ENCODE peak calls at places on chromosome 16, in six cellular contexts. One of them, this sample, is unnamed.

GRCh38 chr16:79573881-79574280 is 26.7 kb downstream of the MAF start:
- DNase-seq in fibroblast of lung: no peak
- DNase-seq in cardiac muscle cell: no peak
- DNase-seq in endothelial cell of umbilical vein: no peak
- DNase-seq in neural progenitor cell: no peak
- DNase-seq in dorsolateral prefrontal cortex: no peak
- DNase-seq in this sample: no peak

GRCh38 chr16:46859719-46860152 is 24.4 kb upstream of the GPT2 start:
- DNase-seq in neural progenitor cell: no peak
- DNase-seq in dorsolateral prefrontal cortex: no peak
- DNase-seq in cardiac muscle cell: peak
- DNase-seq in fibroblast of lung: peak
- DNase-seq in endothelial cell of umbilical vein: peak
- DNase-seq in this sample: peak

GRCh38 chr16:56944954-56945839 is 13.3 kb downstream of the HERPUD1 start:
- DNase-seq in neural progenitor cell: no peak
- DNase-seq in endothelial cell of umbilical vein: no peak
- DNase-seq in fibroblast of lung: peak
- DNase-seq in dorsolateral prefrontal cortex: no peak
- DNase-seq in cardiac muscle cell: no peak
- DNase-seq in this sample: no peak

GRCh38 chr16:65878347-65878746 is 488.1 kb upstream of the CDH5 start:
- DNase-seq in neural progenitor cell: no peak
- DNase-seq in endothelial cell of umbilical vein: no peak
- DNase-seq in fibroblast of lung: no peak
- DNase-seq in dorsolateral prefrontal cortex: no peak
- DNase-seq in cardiac muscle cell: no peak
- DNase-seq in this sample: no peak

GRCh38 chr16:28839004-28839639 is 7.0 kb downstream of the TUFM start:
- DNase-seq in dorsolateral prefrontal cortex: no peak
- DNase-seq in neural progenitor cell: no peak
- DNase-seq in endothelial cell of umbilical vein: no peak
- DNase-seq in fibroblast of lung: no peak
- DNase-seq in cardiac muscle cell: peak
- DNase-seq in this sample: no peak

GRCh38 chr16:85265789-85266188 is 153.5 kb upstream of the CIBAR2 start:
- DNase-seq in cardiac muscle cell: no peak
- DNase-seq in neural progenitor cell: no peak
- DNase-seq in endothelial cell of umbilical vein: no peak
- DNase-seq in fibroblast of lung: no peak
- DNase-seq in dorsolateral prefrontal cortex: no peak
- DNase-seq in this sample: no peak

GRCh38 chr16:19883296-19883951 is 1.2 kb downstream of the GPRC5B start:
- DNase-seq in endothelial cell of umbilical vein: peak
- DNase-seq in neural progenitor cell: peak
- DNase-seq in cardiac muscle cell: peak
- DNase-seq in fibroblast of lung: peak
- DNase-seq in dorsolateral prefrontal cortex: peak
- DNase-seq in this sample: peak

GRCh38 chr16:78930561-78930960 is 670.0 kb downstream of the MAF start:
- DNase-seq in dorsolateral prefrontal cortex: no peak
- DNase-seq in cardiac muscle cell: no peak
- DNase-seq in fibroblast of lung: no peak
- DNase-seq in neural progenitor cell: no peak
- DNase-seq in endothelial cell of umbilical vein: no peak
- DNase-seq in this sample: no peak

GRCh38 chr16:11254913-11255736 is 879 bp downstream of the SOCS1 start:
- DNase-seq in dorsolateral prefrontal cortex: peak
- DNase-seq in endothelial cell of umbilical vein: peak
- DNase-seq in neural progenitor cell: peak
- DNase-seq in cardiac muscle cell: peak
- DNase-seq in fibroblast of lung: peak
- DNase-seq in this sample: no peak

GRCh38 chr16:24988593-24989338 is 26.4 kb downstream of the ARHGAP17 start:
- DNase-seq in cardiac muscle cell: peak
- DNase-seq in fibroblast of lung: peak
- DNase-seq in neural progenitor cell: no peak
- DNase-seq in endothelial cell of umbilical vein: peak
- DNase-seq in dorsolateral prefrontal cortex: peak
- DNase-seq in this sample: peak

GRCh38 chr16:57634171-57634570 is 5.7 kb downstream of the ADGRG1 start:
- DNase-seq in fibroblast of lung: no peak
- DNase-seq in endothelial cell of umbilical vein: no peak
- DNase-seq in neural progenitor cell: no peak
- DNase-seq in dorsolateral prefrontal cortex: no peak
- DNase-seq in cardiac muscle cell: no peak
- DNase-seq in this sample: no peak

GRCh38 chr16:88448461-88449266 is 4.4 kb upstream of the ZFPM1 start:
- DNase-seq in neural progenitor cell: no peak
- DNase-seq in dorsolateral prefrontal cortex: no peak
- DNase-seq in endothelial cell of umbilical vein: no peak
- DNase-seq in fibroblast of lung: no peak
- DNase-seq in cardiac muscle cell: no peak
- DNase-seq in this sample: no peak

GRCh38 chr16:87190288-87191240 is 126.6 kb downstream of the C16orf95 start:
- DNase-seq in fibroblast of lung: peak
- DNase-seq in endothelial cell of umbilical vein: no peak
- DNase-seq in dorsolateral prefrontal cortex: no peak
- DNase-seq in cardiac muscle cell: no peak
- DNase-seq in neural progenitor cell: no peak
- DNase-seq in this sample: no peak

GRCh38 chr16:57645691-57646387 is 17.4 kb downstream of the ADGRG1 start:
- DNase-seq in fibroblast of lung: peak
- DNase-seq in neural progenitor cell: no peak
- DNase-seq in cardiac muscle cell: peak
- DNase-seq in endothelial cell of umbilical vein: peak
- DNase-seq in dorsolateral prefrontal cortex: no peak
- DNase-seq in this sample: peak

GRCh38 chr16:50299508-50300105 is 33.3 kb downstream of the ADCY7 start:
- DNase-seq in dorsolateral prefrontal cortex: no peak
- DNase-seq in fibroblast of lung: no peak
- DNase-seq in endothelial cell of umbilical vein: no peak
- DNase-seq in neural progenitor cell: no peak
- DNase-seq in cardiac muscle cell: no peak
- DNase-seq in this sample: no peak

GRCh38 chr16:54867302-54867832 is 63.3 kb upstream of the IRX5 start:
- DNase-seq in fibroblast of lung: no peak
- DNase-seq in dorsolateral prefrontal cortex: no peak
- DNase-seq in endothelial cell of umbilical vein: no peak
- DNase-seq in neural progenitor cell: no peak
- DNase-seq in cardiac muscle cell: no peak
- DNase-seq in this sample: no peak

GRCh38 chr16:88007321-88007731 is 56.1 kb downstream of the BANP start:
- DNase-seq in dorsolateral prefrontal cortex: no peak
- DNase-seq in neural progenitor cell: no peak
- DNase-seq in cardiac muscle cell: no peak
- DNase-seq in fibroblast of lung: no peak
- DNase-seq in endothelial cell of umbilical vein: peak
- DNase-seq in this sample: no peak

GRCh38 chr16:85123891-85124635 is 11.8 kb upstream of the CIBAR2 start:
- DNase-seq in endothelial cell of umbilical vein: peak
- DNase-seq in neural progenitor cell: peak
- DNase-seq in cardiac muscle cell: peak
- DNase-seq in fibroblast of lung: peak
- DNase-seq in dorsolateral prefrontal cortex: peak
- DNase-seq in this sample: peak

GRCh38 chr16:55495616-55496289 is 13.1 kb upstream of the LPCAT2 start:
- DNase-seq in cardiac muscle cell: peak
- DNase-seq in neural progenitor cell: no peak
- DNase-seq in dorsolateral prefrontal cortex: no peak
- DNase-seq in fibroblast of lung: peak
- DNase-seq in endothelial cell of umbilical vein: no peak
- DNase-seq in this sample: peak

GRCh38 chr16:8644513-8645140 is 23.1 kb downstream of the METTL22 start:
- DNase-seq in fibroblast of lung: no peak
- DNase-seq in neural progenitor cell: no peak
- DNase-seq in dorsolateral prefrontal cortex: no peak
- DNase-seq in cardiac muscle cell: no peak
- DNase-seq in endothelial cell of umbilical vein: no peak
- DNase-seq in this sample: no peak

GRCh38 chr16:14111713-14112538 is 40.8 kb downstream of the MRTFB start:
- DNase-seq in neural progenitor cell: no peak
- DNase-seq in cardiac muscle cell: peak
- DNase-seq in dorsolateral prefrontal cortex: peak
- DNase-seq in endothelial cell of umbilical vein: no peak
- DNase-seq in fibroblast of lung: no peak
- DNase-seq in this sample: no peak

GRCh38 chr16:78200623-78201096 is 101.2 kb downstream of the WWOX start:
- DNase-seq in cardiac muscle cell: no peak
- DNase-seq in dorsolateral prefrontal cortex: no peak
- DNase-seq in fibroblast of lung: no peak
- DNase-seq in endothelial cell of umbilical vein: no peak
- DNase-seq in neural progenitor cell: no peak
- DNase-seq in this sample: no peak

GRCh38 chr16:88325976-88326375 is 56.8 kb upstream of the ZNF469 start:
- DNase-seq in endothelial cell of umbilical vein: no peak
- DNase-seq in fibroblast of lung: no peak
- DNase-seq in cardiac muscle cell: no peak
- DNase-seq in neural progenitor cell: no peak
- DNase-seq in dorsolateral prefrontal cortex: no peak
- DNase-seq in this sample: no peak

GRCh38 chr16:50309156-50309526 is 42.8 kb downstream of the ADCY7 start:
- DNase-seq in fibroblast of lung: no peak
- DNase-seq in cardiac muscle cell: no peak
- DNase-seq in endothelial cell of umbilical vein: no peak
- DNase-seq in dorsolateral prefrontal cortex: no peak
- DNase-seq in neural progenitor cell: no peak
- DNase-seq in this sample: no peak

GRCh38 chr16:55678061-55678935 is 22.5 kb downstream of the SLC6A2 start:
- DNase-seq in cardiac muscle cell: no peak
- DNase-seq in fibroblast of lung: no peak
- DNase-seq in endothelial cell of umbilical vein: no peak
- DNase-seq in dorsolateral prefrontal cortex: peak
- DNase-seq in neural progenitor cell: no peak
- DNase-seq in this sample: no peak

GRCh38 chr16:57268804-57269800 is 15.4 kb downstream of the PLLP start:
- DNase-seq in neural progenitor cell: no peak
- DNase-seq in dorsolateral prefrontal cortex: no peak
- DNase-seq in fibroblast of lung: peak
- DNase-seq in endothelial cell of umbilical vein: no peak
- DNase-seq in cardiac muscle cell: peak
- DNase-seq in this sample: peak

GRCh38 chr16:27323781-27324561 is 10.2 kb downstream of the IL4R start:
- DNase-seq in endothelial cell of umbilical vein: no peak
- DNase-seq in dorsolateral prefrontal cortex: no peak
- DNase-seq in fibroblast of lung: no peak
- DNase-seq in neural progenitor cell: no peak
- DNase-seq in cardiac muscle cell: no peak
- DNase-seq in this sample: no peak

GRCh38 chr16:85042606-85043005 is 15.0 kb downstream of the KIAA0513 start:
- DNase-seq in neural progenitor cell: no peak
- DNase-seq in cardiac muscle cell: no peak
- DNase-seq in dorsolateral prefrontal cortex: peak
- DNase-seq in endothelial cell of umbilical vein: no peak
- DNase-seq in fibroblast of lung: no peak
- DNase-seq in this sample: no peak

DNA sequence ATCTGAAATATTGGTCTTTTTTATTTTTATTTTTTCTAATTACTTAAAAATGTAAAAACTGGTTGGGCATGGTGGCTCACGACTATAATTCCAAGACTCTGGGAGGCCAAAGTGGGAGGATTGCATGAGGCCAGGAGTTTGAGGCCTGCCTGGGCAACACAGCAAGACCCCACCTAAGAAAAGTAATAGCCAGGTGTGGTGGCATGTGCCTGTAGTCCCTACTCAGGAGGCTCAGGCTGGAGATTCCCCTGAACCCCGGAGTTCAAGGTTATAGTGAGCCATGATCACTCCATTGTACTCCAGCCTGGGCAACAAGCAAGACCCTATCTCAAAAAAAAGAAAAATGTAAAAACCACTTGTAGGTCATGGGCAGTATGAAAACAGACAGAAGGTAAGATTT is 36.8 kb upstream of the CDH3 start:
- DNase-seq in neural progenitor cell: no peak
- DNase-seq in dorsolateral prefrontal cortex: no peak
- DNase-seq in fibroblast of lung: no peak
- DNase-seq in cardiac muscle cell: no peak
- DNase-seq in endothelial cell of umbilical vein: no peak
- DNase-seq in this sample: no peak
- TF ChIP-seq CTCF in neural progenitor cell: no peak
- TF ChIP-seq CTCF in dorsolateral prefrontal cortex: no peak
- TF ChIP-seq CTCF in fibroblast of lung: no peak
- TF ChIP-seq CTCF in cardiac muscle cell: no peak
- TF ChIP-seq CTCF in endothelial cell of umbilical vein: no peak
- TF ChIP-seq CTCF in this sample: no peak

DNA sequence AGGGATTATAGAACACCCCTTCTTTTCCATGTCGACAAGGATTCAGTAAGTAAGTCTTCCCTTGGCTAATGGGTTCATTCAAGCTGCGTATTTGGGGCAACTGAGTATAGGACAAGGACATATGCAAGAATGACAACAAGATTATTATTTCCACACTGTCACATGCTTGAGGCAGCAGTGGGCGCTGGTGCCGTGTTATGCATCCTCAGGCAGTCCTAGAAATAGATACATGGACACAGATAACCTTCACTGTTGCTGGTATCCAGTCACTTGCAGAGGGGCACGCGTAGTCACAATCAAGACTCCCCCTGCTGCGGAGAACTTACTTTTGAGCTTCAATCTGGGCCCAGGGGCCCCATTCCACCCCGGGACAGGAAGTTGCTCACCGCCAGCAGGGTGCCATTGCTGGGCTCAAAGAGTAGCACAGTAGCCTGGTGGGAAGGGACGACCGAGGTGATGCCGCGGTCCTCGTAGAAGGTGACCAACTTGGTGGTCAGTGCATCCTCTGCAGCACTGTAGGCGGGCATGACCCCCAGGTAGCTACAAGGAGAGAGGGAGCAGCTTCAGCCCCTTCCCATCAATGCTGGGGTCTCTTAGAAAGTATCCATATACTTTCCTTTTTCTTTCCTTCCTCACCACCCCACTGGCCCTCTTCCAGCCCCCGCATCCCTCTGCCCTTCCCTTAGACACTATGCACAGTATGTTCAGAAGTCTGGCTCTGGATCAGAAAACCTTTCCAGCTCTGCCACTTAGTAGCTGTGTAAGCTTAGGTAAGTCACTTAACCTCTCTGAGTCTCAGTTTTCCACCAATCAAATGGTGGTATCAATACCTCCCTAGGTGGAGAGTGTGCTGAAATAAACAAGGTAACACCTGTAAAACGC is 804 bp downstream of the CRYM start:
- DNase-seq in endothelial cell of umbilical vein: no peak
- DNase-seq in dorsolateral prefrontal cortex: peak
- DNase-seq in neural progenitor cell: no peak
- DNase-seq in cardiac muscle cell: no peak
- DNase-seq in fibroblast of lung: no peak
- DNase-seq in this sample: no peak
- H3K4me3 ChIP-seq in endothelial cell of umbilical vein: no peak
- H3K4me3 ChIP-seq in dorsolateral prefrontal cortex: peak
- H3K4me3 ChIP-seq in neural progenitor cell: peak
- H3K4me3 ChIP-seq in cardiac muscle cell: peak
- H3K4me3 ChIP-seq in fibroblast of lung: peak
- H3K4me3 ChIP-seq in this sample: no peak

GRCh38 chr16:74740795-74741304 is 33.8 kb downstream of the FA2H start:
- DNase-seq in cardiac muscle cell: no peak
- DNase-seq in neural progenitor cell: no peak
- DNase-seq in endothelial cell of umbilical vein: no peak
- DNase-seq in fibroblast of lung: peak
- DNase-seq in dorsolateral prefrontal cortex: peak
- DNase-seq in this sample: no peak
- H3K27ac ChIP-seq in cardiac muscle cell: no peak
- H3K27ac ChIP-seq in neural progenitor cell: no peak
- H3K27ac ChIP-seq in endothelial cell of umbilical vein: no peak
- H3K27ac ChIP-seq in fibroblast of lung: no peak
- H3K27ac ChIP-seq in dorsolateral prefrontal cortex: peak
- H3K27ac ChIP-seq in this sample: no peak

GRCh38 chr16:47995354-47995753 is 160.4 kb downstream of the ABCC12 start:
- DNase-seq in cardiac muscle cell: no peak
- DNase-seq in neural progenitor cell: no peak
- DNase-seq in fibroblast of lung: no peak
- DNase-seq in endothelial cell of umbilical vein: no peak
- DNase-seq in dorsolateral prefrontal cortex: no peak
- DNase-seq in this sample: no peak
- TF ChIP-seq CTCF in cardiac muscle cell: peak
- TF ChIP-seq CTCF in neural progenitor cell: no peak
- TF ChIP-seq CTCF in fibroblast of lung: no peak
- TF ChIP-seq CTCF in endothelial cell of umbilical vein: no peak
- TF ChIP-seq CTCF in dorsolateral prefrontal cortex: no peak
- TF ChIP-seq CTCF in this sample: peak

This sample was measured in brain microvascular endothelial cell.